ENCODE peak calls at places on chromosomes 6 and 20, in nine cellular contexts. One of them, this sample, is unnamed.
A peak's percentile ranks its signal among the peaks of the same experiment; 100 is the strongest.

GRCh38 chr6:16623733-16624132 is 137.5 kb downstream of the ATXN1 start:
- DNase-seq in right cardiac atrium: no peak
- DNase-seq in SK-N-SH: no peak
- DNase-seq in naive thymus-derived CD4-positive, alpha-beta T cell: no peak
- DNase-seq in sigmoid colon: no peak
- DNase-seq in breast epithelium: no peak
- DNase-seq in CD8-positive, alpha-beta T cell: no peak
- DNase-seq in gastrocnemius medialis: no peak
- DNase-seq in H1: no peak
- DNase-seq in this sample: no peak

GRCh38 chr20:2626853-2627541 is 25.4 kb upstream of the NOP56 start:
- DNase-seq in right cardiac atrium: no peak
- DNase-seq in SK-N-SH: no peak
- DNase-seq in naive thymus-derived CD4-positive, alpha-beta T cell: no peak
- DNase-seq in sigmoid colon: no peak
- DNase-seq in breast epithelium: no peak
- DNase-seq in CD8-positive, alpha-beta T cell: no peak
- DNase-seq in gastrocnemius medialis: peak; percentile 13
- DNase-seq in H1: no peak
- DNase-seq in this sample: no peak

GRCh38 chr6:112040933-112041332 is 13.0 kb upstream of the CCN6 start:
- DNase-seq in right cardiac atrium: no peak
- DNase-seq in SK-N-SH: no peak
- DNase-seq in naive thymus-derived CD4-positive, alpha-beta T cell: no peak
- DNase-seq in sigmoid colon: no peak
- DNase-seq in breast epithelium: no peak
- DNase-seq in CD8-positive, alpha-beta T cell: no peak
- DNase-seq in gastrocnemius medialis: no peak
- DNase-seq in H1: no peak
- DNase-seq in this sample: no peak

GRCh38 chr6:51005779-51006178 is 187.1 kb downstream of the TFAP2B start:
- DNase-seq in right cardiac atrium: no peak
- DNase-seq in SK-N-SH: no peak
- DNase-seq in naive thymus-derived CD4-positive, alpha-beta T cell: no peak
- DNase-seq in sigmoid colon: no peak
- DNase-seq in breast epithelium: no peak
- DNase-seq in CD8-positive, alpha-beta T cell: no peak
- DNase-seq in gastrocnemius medialis: no peak
- DNase-seq in H1: no peak
- DNase-seq in this sample: no peak

GRCh38 chr20:32479697-32480140 is 105.4 kb downstream of the NOL4L start:
- DNase-seq in right cardiac atrium: no peak
- DNase-seq in SK-N-SH: no peak
- DNase-seq in naive thymus-derived CD4-positive, alpha-beta T cell: no peak
- DNase-seq in sigmoid colon: peak; percentile 51
- DNase-seq in breast epithelium: no peak
- DNase-seq in CD8-positive, alpha-beta T cell: no peak
- DNase-seq in gastrocnemius medialis: no peak
- DNase-seq in H1: no peak
- DNase-seq in this sample: no peak

GRCh38 chr20:22620342-22620741 is 36.0 kb upstream of the FOXA2 start:
- DNase-seq in right cardiac atrium: no peak
- DNase-seq in SK-N-SH: no peak
- DNase-seq in naive thymus-derived CD4-positive, alpha-beta T cell: no peak
- DNase-seq in sigmoid colon: no peak
- DNase-seq in breast epithelium: no peak
- DNase-seq in CD8-positive, alpha-beta T cell: no peak
- DNase-seq in gastrocnemius medialis: no peak
- DNase-seq in H1: no peak
- DNase-seq in this sample: no peak

GRCh38 chr20:10626896-10627295 is 46.9 kb downstream of the JAG1 start:
- DNase-seq in right cardiac atrium: no peak
- DNase-seq in SK-N-SH: no peak
- DNase-seq in naive thymus-derived CD4-positive, alpha-beta T cell: no peak
- DNase-seq in sigmoid colon: no peak
- DNase-seq in breast epithelium: no peak
- DNase-seq in CD8-positive, alpha-beta T cell: no peak
- DNase-seq in gastrocnemius medialis: no peak
- DNase-seq in H1: no peak
- DNase-seq in this sample: no peak

GRCh38 chr6:124203812-124204167 is 400.1 kb downstream of the NKAIN2 start:
- DNase-seq in right cardiac atrium: no peak
- DNase-seq in SK-N-SH: no peak
- DNase-seq in naive thymus-derived CD4-positive, alpha-beta T cell: no peak
- DNase-seq in sigmoid colon: no peak
- DNase-seq in breast epithelium: no peak
- DNase-seq in CD8-positive, alpha-beta T cell: no peak
- DNase-seq in gastrocnemius medialis: no peak
- DNase-seq in H1: no peak
- DNase-seq in this sample: no peak

GRCh38 chr6:107329063-107329462 is 130.3 kb downstream of the PDSS2 start:
- DNase-seq in right cardiac atrium: no peak
- DNase-seq in SK-N-SH: no peak
- DNase-seq in naive thymus-derived CD4-positive, alpha-beta T cell: no peak
- DNase-seq in sigmoid colon: no peak
- DNase-seq in breast epithelium: no peak
- DNase-seq in CD8-positive, alpha-beta T cell: no peak
- DNase-seq in gastrocnemius medialis: no peak
- DNase-seq in H1: no peak
- DNase-seq in this sample: no peak

GRCh38 chr6:63644668-63645326 is 9.2 kb downstream of the PHF3 start:
- DNase-seq in right cardiac atrium: peak; percentile 17
- DNase-seq in SK-N-SH: no peak
- DNase-seq in naive thymus-derived CD4-positive, alpha-beta T cell: no peak
- DNase-seq in sigmoid colon: no peak
- DNase-seq in breast epithelium: peak; percentile 23
- DNase-seq in CD8-positive, alpha-beta T cell: no peak
- DNase-seq in gastrocnemius medialis: no peak
- DNase-seq in H1: no peak
- DNase-seq in this sample: no peak

GRCh38 chr20:13515796-13516533 is 122.8 kb downstream of the TASP1 start:
- DNase-seq in right cardiac atrium: no peak
- DNase-seq in SK-N-SH: peak; percentile 10
- DNase-seq in naive thymus-derived CD4-positive, alpha-beta T cell: no peak
- DNase-seq in sigmoid colon: no peak
- DNase-seq in breast epithelium: no peak
- DNase-seq in CD8-positive, alpha-beta T cell: no peak
- DNase-seq in gastrocnemius medialis: no peak
- DNase-seq in H1: no peak
- DNase-seq in this sample: no peak

GRCh38 chr6:46983007-46983411 is 59.1 kb downstream of the ADGRF1 start:
- DNase-seq in right cardiac atrium: no peak
- DNase-seq in SK-N-SH: no peak
- DNase-seq in naive thymus-derived CD4-positive, alpha-beta T cell: no peak
- DNase-seq in sigmoid colon: no peak
- DNase-seq in breast epithelium: no peak
- DNase-seq in CD8-positive, alpha-beta T cell: no peak
- DNase-seq in gastrocnemius medialis: no peak
- DNase-seq in H1: no peak
- DNase-seq in this sample: no peak

GRCh38 chr6:82988904-82989303 is 76.7 kb downstream of the UBE3D start:
- DNase-seq in right cardiac atrium: no peak
- DNase-seq in SK-N-SH: no peak
- DNase-seq in naive thymus-derived CD4-positive, alpha-beta T cell: no peak
- DNase-seq in sigmoid colon: no peak
- DNase-seq in breast epithelium: no peak
- DNase-seq in CD8-positive, alpha-beta T cell: no peak
- DNase-seq in gastrocnemius medialis: no peak
- DNase-seq in H1: no peak
- DNase-seq in this sample: no peak

GRCh38 chr20:22951966-22952365 is 83.1 kb upstream of the SSTR4 start:
- DNase-seq in right cardiac atrium: no peak
- DNase-seq in SK-N-SH: no peak
- DNase-seq in naive thymus-derived CD4-positive, alpha-beta T cell: no peak
- DNase-seq in sigmoid colon: no peak
- DNase-seq in breast epithelium: no peak
- DNase-seq in CD8-positive, alpha-beta T cell: no peak
- DNase-seq in gastrocnemius medialis: no peak
- DNase-seq in H1: no peak
- DNase-seq in this sample: no peak

GRCh38 chr6:167778497-167779122 is 48.1 kb upstream of the AFDN start:
- DNase-seq in right cardiac atrium: no peak
- DNase-seq in SK-N-SH: no peak
- DNase-seq in naive thymus-derived CD4-positive, alpha-beta T cell: no peak
- DNase-seq in sigmoid colon: peak; percentile 29
- DNase-seq in breast epithelium: peak; percentile 73
- DNase-seq in CD8-positive, alpha-beta T cell: no peak
- DNase-seq in gastrocnemius medialis: no peak
- DNase-seq in H1: no peak
- DNase-seq in this sample: no peak

GRCh38 chr6:129598244-129599187 is 111.5 kb downstream of the ARHGAP18 start:
- DNase-seq in right cardiac atrium: no peak
- DNase-seq in SK-N-SH: peak; percentile 21
- DNase-seq in naive thymus-derived CD4-positive, alpha-beta T cell: no peak
- DNase-seq in sigmoid colon: no peak
- DNase-seq in breast epithelium: no peak
- DNase-seq in CD8-positive, alpha-beta T cell: no peak
- DNase-seq in gastrocnemius medialis: no peak
- DNase-seq in H1: no peak
- DNase-seq in this sample: peak; percentile 69

GRCh38 chr6:2725999-2726567 is 24.6 kb downstream of the MYLK4 start:
- DNase-seq in right cardiac atrium: peak; percentile 37
- DNase-seq in SK-N-SH: peak; percentile 25
- DNase-seq in naive thymus-derived CD4-positive, alpha-beta T cell: no peak
- DNase-seq in sigmoid colon: no peak
- DNase-seq in breast epithelium: no peak
- DNase-seq in CD8-positive, alpha-beta T cell: no peak
- DNase-seq in gastrocnemius medialis: no peak
- DNase-seq in H1: no peak
- DNase-seq in this sample: no peak
- H3K27ac ChIP-seq in right cardiac atrium: no peak overlapping the region
- H3K27ac ChIP-seq in SK-N-SH: peak overlapping the region; percentile 8
- H3K27ac ChIP-seq in naive thymus-derived CD4-positive, alpha-beta T cell: no peak overlapping the region
- H3K27ac ChIP-seq in sigmoid colon: peak overlapping the region; percentile 56
- H3K27ac ChIP-seq in breast epithelium: no peak overlapping the region
- H3K27ac ChIP-seq in CD8-positive, alpha-beta T cell: no peak overlapping the region
- H3K27ac ChIP-seq in gastrocnemius medialis: no peak overlapping the region
- H3K27ac ChIP-seq in H1: no peak overlapping the region
- H3K27ac ChIP-seq in this sample: no peak overlapping the region

GRCh38 chr20:63536241-63536977 is 767 bp downstream of the PTK6 start:
- DNase-seq in right cardiac atrium: peak; percentile 24
- DNase-seq in SK-N-SH: peak; percentile 92
- DNase-seq in naive thymus-derived CD4-positive, alpha-beta T cell: no peak
- DNase-seq in sigmoid colon: no peak
- DNase-seq in breast epithelium: peak; percentile 51
- DNase-seq in CD8-positive, alpha-beta T cell: no peak
- DNase-seq in gastrocnemius medialis: no peak
- DNase-seq in H1: no peak
- DNase-seq in this sample: no peak

GRCh38 chr20:63539092-63539430 is 1.9 kb upstream of the PTK6 start:
- DNase-seq in right cardiac atrium: no peak
- DNase-seq in SK-N-SH: no peak
- DNase-seq in naive thymus-derived CD4-positive, alpha-beta T cell: no peak
- DNase-seq in sigmoid colon: no peak
- DNase-seq in breast epithelium: no peak
- DNase-seq in CD8-positive, alpha-beta T cell: no peak
- DNase-seq in gastrocnemius medialis: no peak
- DNase-seq in H1: no peak
- DNase-seq in this sample: no peak

GRCh38 chr20:63538204-63539091 is 1.3 kb upstream of the PTK6 start:
- DNase-seq in right cardiac atrium: no peak
- DNase-seq in SK-N-SH: no peak
- DNase-seq in naive thymus-derived CD4-positive, alpha-beta T cell: no peak
- DNase-seq in sigmoid colon: no peak
- DNase-seq in breast epithelium: peak; percentile 88
- DNase-seq in CD8-positive, alpha-beta T cell: no peak
- DNase-seq in gastrocnemius medialis: no peak
- DNase-seq in H1: no peak
- DNase-seq in this sample: no peak

GRCh38 chr20:63537525-63538203 is 488 bp upstream of the PTK6 start:
- DNase-seq in right cardiac atrium: peak; percentile 88
- DNase-seq in SK-N-SH: peak; percentile 97
- DNase-seq in naive thymus-derived CD4-positive, alpha-beta T cell: peak; percentile 91
- DNase-seq in sigmoid colon: peak; percentile 90
- DNase-seq in breast epithelium: peak; percentile 82
- DNase-seq in CD8-positive, alpha-beta T cell: peak; percentile 87
- DNase-seq in gastrocnemius medialis: peak; percentile 68
- DNase-seq in H1: peak; percentile 71
- DNase-seq in this sample: peak; percentile 92

DNA sequence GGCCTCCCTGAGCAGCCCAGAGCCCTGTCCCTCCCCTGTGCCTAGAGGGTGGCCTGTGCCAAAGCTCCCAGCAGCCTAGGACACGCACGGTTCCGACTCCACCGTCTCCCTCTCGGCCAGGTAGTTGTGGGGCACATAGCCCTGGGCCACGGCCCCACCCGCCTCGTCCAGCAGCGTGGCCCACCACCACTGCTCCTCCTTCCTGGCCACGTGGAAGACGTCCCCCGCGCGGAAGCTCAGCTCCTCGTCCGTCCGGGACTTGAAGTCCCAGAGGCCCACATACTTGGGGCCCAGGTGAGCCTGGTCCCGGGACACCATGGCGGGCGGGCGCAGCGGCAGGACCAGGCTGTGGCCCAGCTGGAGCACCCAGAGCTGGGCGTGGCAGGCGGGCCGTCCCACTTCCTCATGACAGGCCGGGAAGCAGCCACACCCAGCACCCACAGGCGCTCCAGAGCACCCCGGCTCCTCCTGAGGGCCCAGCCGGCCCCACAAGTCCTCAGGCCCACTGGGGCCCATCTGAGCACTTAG is at the start of gene PTK6:
- DNase-seq in right cardiac atrium: peak; percentile 59
- DNase-seq in SK-N-SH: no peak
- DNase-seq in naive thymus-derived CD4-positive, alpha-beta T cell: no peak
- DNase-seq in sigmoid colon: no peak
- DNase-seq in breast epithelium: peak; percentile 43
- DNase-seq in CD8-positive, alpha-beta T cell: no peak
- DNase-seq in gastrocnemius medialis: no peak
- DNase-seq in H1: no peak
- DNase-seq in this sample: no peak
- H3K4me3 ChIP-seq in right cardiac atrium: no peak within 1 kb of the TSS
- H3K4me3 ChIP-seq in SK-N-SH: no peak within 1 kb of the TSS
- H3K4me3 ChIP-seq in naive thymus-derived CD4-positive, alpha-beta T cell: peak within 1 kb of the TSS; percentile 68
- H3K4me3 ChIP-seq in sigmoid colon: peak within 1 kb of the TSS; percentile 34
- H3K4me3 ChIP-seq in breast epithelium: peak within 1 kb of the TSS; percentile 53
- H3K4me3 ChIP-seq in CD8-positive, alpha-beta T cell: peak within 1 kb of the TSS; percentile 48
- H3K4me3 ChIP-seq in gastrocnemius medialis: peak within 1 kb of the TSS; percentile 17
- H3K4me3 ChIP-seq in H1: no peak within 1 kb of the TSS
- H3K4me3 ChIP-seq in this sample: no peak within 1 kb of the TSS

GRCh38 chr6:120103616-120104015 is 754.1 kb upstream of the MAN1A1 start:
- DNase-seq in right cardiac atrium: no peak
- DNase-seq in SK-N-SH: no peak
- DNase-seq in naive thymus-derived CD4-positive, alpha-beta T cell: no peak
- DNase-seq in sigmoid colon: no peak
- DNase-seq in breast epithelium: no peak
- DNase-seq in CD8-positive, alpha-beta T cell: no peak
- DNase-seq in gastrocnemius medialis: no peak
- DNase-seq in H1: no peak
- DNase-seq in this sample: no peak
- H3K27ac ChIP-seq in right cardiac atrium: no peak overlapping the region
- H3K27ac ChIP-seq in SK-N-SH: no peak overlapping the region
- H3K27ac ChIP-seq in naive thymus-derived CD4-positive, alpha-beta T cell: no peak overlapping the region
- H3K27ac ChIP-seq in sigmoid colon: no peak overlapping the region
- H3K27ac ChIP-seq in breast epithelium: no peak overlapping the region
- H3K27ac ChIP-seq in CD8-positive, alpha-beta T cell: no peak overlapping the region
- H3K27ac ChIP-seq in gastrocnemius medialis: no peak overlapping the region
- H3K27ac ChIP-seq in H1: no peak overlapping the region
- H3K27ac ChIP-seq in this sample: no peak overlapping the region

DNA sequence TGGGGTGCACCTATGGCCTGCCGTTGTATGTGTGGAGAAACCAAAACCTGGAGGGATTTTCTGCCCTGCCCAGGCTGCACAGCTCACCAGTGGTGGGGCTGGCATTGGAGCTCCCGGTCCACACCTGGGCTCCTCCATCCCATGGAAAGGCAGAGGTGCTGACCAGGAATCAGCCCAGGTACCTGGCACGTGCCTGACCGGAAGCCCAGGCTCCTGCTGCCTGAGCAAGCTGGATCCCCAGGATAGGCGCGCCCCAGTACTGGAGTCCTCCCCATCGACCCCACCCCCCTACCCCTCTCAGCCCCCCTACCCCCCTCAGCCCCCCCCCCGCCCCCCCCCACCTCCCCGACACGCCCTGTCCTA is 39.9 kb upstream of the HMGA1 start:
- DNase-seq in right cardiac atrium: no peak
- DNase-seq in SK-N-SH: no peak
- DNase-seq in naive thymus-derived CD4-positive, alpha-beta T cell: no peak
- DNase-seq in sigmoid colon: no peak
- DNase-seq in breast epithelium: no peak
- DNase-seq in CD8-positive, alpha-beta T cell: no peak
- DNase-seq in gastrocnemius medialis: no peak
- DNase-seq in H1: no peak
- DNase-seq in this sample: no peak
- H3K4me3 ChIP-seq in right cardiac atrium: peak overlapping the region; percentile 55
- H3K4me3 ChIP-seq in SK-N-SH: peak overlapping the region; percentile 40
- H3K4me3 ChIP-seq in naive thymus-derived CD4-positive, alpha-beta T cell: peak overlapping the region; percentile 90
- H3K4me3 ChIP-seq in sigmoid colon: peak overlapping the region; percentile 58
- H3K4me3 ChIP-seq in breast epithelium: peak overlapping the region; percentile 67
- H3K4me3 ChIP-seq in CD8-positive, alpha-beta T cell: peak overlapping the region; percentile 89
- H3K4me3 ChIP-seq in gastrocnemius medialis: peak overlapping the region; percentile 70
- H3K4me3 ChIP-seq in H1: no peak overlapping the region
- H3K4me3 ChIP-seq in this sample: peak overlapping the region; percentile 47